ENCODE peak calls at places on chromosomes 1 and 21, in nine cellular contexts. X is RWPE2, L is ovary, T is thyroid gland, F is tibial nerve, O is GM23338, V is Karpas-422, J is lung, B is cardiac muscle cell. Q is an unnamed sample. For H3K4me1 and H3K27me3, the result is how much of the 10 kb centered on the place peaks cover.

GRCh38 chr1:230781596-230781995 is 34.4 kb downstream of the CAPN9 start:
- DNase-seq in T (no peak), F (no peak), O (no peak), L (no peak), X (no peak), V (no peak), J (no peak), B (no peak), Q (no peak)

GRCh38 chr1:55078470-55078869 is 39.1 kb downstream of the PCSK9 start:
- DNase-seq in O (no peak), V (no peak), X (no peak), L (no peak), J (no peak), T (no peak), B (no peak), F (no peak), Q (no peak)

GRCh38 chr1:241520080-241520465 is 518 bp upstream of the FH start:
- DNase-seq in J (no peak), V (no peak), F (no peak), L (no peak), T (no peak), B (no peak), O (no peak), X (no peak), Q (no peak)

GRCh38 chr1:96416111-96416595 is 305.4 kb upstream of the PTBP2 start:
- DNase-seq in F (no peak), O (no peak), B (peak), V (no peak), J (no peak), X (peak), T (no peak), L (no peak), Q (no peak)

GRCh38 chr1:68481041-68481440 is 15.8 kb downstream of the DEPDC1 start:
- DNase-seq in V (no peak), J (no peak), L (no peak), B (no peak), X (no peak), T (no peak), F (no peak), O (no peak), Q (no peak)

GRCh38 chr1:205536759-205537361 is 32.4 kb downstream of the CDK18 start:
- DNase-seq in B (no peak), F (no peak), J (no peak), V (no peak), L (no peak), X (no peak), T (no peak), O (no peak), Q (peak)

GRCh38 chr1:30313584-30313983 is 409.8 kb downstream of the MATN1 start:
- DNase-seq in B (no peak), F (no peak), J (no peak), X (no peak), O (no peak), T (no peak), V (no peak), L (no peak), Q (no peak)

GRCh38 chr1:214019499-214019898 is 31.7 kb downstream of the PROX1 start:
- DNase-seq in T (no peak), O (no peak), X (no peak), L (no peak), V (no peak), F (no peak), B (no peak), J (no peak), Q (no peak)

GRCh38 chr1:41023279-41023990 is 1.9 kb upstream of the SLFNL1 start:
- DNase-seq in T (no peak), B (peak), J (no peak), V (no peak), X (no peak), O (peak), L (no peak), F (no peak), Q (no peak)

GRCh38 chr1:8851060-8851459 is 27.4 kb downstream of the ENO1 start:
- DNase-seq in V (no peak), O (no peak), L (no peak), B (no peak), T (no peak), F (no peak), X (no peak), J (no peak), Q (no peak)

GRCh38 chr1:85884372-85885035 is 176.3 kb upstream of the ZNHIT6 start:
- DNase-seq in T (no peak), X (no peak), J (no peak), V (no peak), L (no peak), O (peak), F (no peak), B (peak), Q (no peak)

GRCh38 chr21:18477059-18477458 is 73.5 kb upstream of the TMPRSS15 start:
- DNase-seq in O (no peak), B (no peak), T (no peak), L (no peak), F (no peak), X (no peak), V (no peak), J (peak), Q (no peak)

GRCh38 chr1:86137458-86137857 is 19.1 kb downstream of the COL24A1 start:
- DNase-seq in J (no peak), O (no peak), T (no peak), F (no peak), V (no peak), X (no peak), B (peak), L (no peak), Q (no peak)

GRCh38 chr21:42644223-42645208 is 8.9 kb upstream of the PDE9A start:
- DNase-seq in B (no peak), F (no peak), L (no peak), V (no peak), O (no peak), J (no peak), X (no peak), T (no peak), Q (no peak)

GRCh38 chr1:227546598-227547313 is 16.6 kb upstream of the ZNF678 start:
- DNase-seq in J (no peak), X (no peak), V (no peak), L (no peak), B (no peak), O (no peak), T (no peak), F (no peak), Q (no peak)

GRCh38 chr1:121517586-121518230 is 332.9 kb downstream of the SRGAP2C start:
- DNase-seq in L (no peak), B (no peak), V (peak), J (no peak), O (no peak), F (no peak), T (no peak), X (no peak), Q (no peak)

GRCh38 chr1:188027613-188028012 is 1198.9 kb downstream of the PLA2G4A start:
- DNase-seq in B (peak), T (no peak), L (no peak), O (no peak), V (no peak), X (no peak), F (no peak), J (no peak), Q (no peak)

GRCh38 chr1:223183268-223183862 is 40.3 kb upstream of the TLR5 start:
- DNase-seq in O (no peak), F (no peak), T (no peak), L (no peak), J (no peak), V (no peak), B (no peak), X (no peak), Q (no peak)

GRCh38 chr1:224727851-224728250 is 111.7 kb downstream of the CNIH3 start:
- DNase-seq in F (no peak), B (no peak), O (no peak), J (no peak), L (no peak), X (no peak), V (no peak), T (no peak), Q (no peak)

GRCh38 chr1:199353906-199354305 is 673.6 kb upstream of the NR5A2 start:
- DNase-seq in T (no peak), X (no peak), O (no peak), B (no peak), J (no peak), L (no peak), V (no peak), F (no peak), Q (no peak)

GRCh38 chr1:172322219-172323061 is 98.0 kb upstream of the C1orf105 start:
- DNase-seq in O (peak), B (peak), X (no peak), F (no peak), T (peak), L (no peak), J (peak), V (no peak), Q (peak)

GRCh38 chr21:45041984-45042663 is 32.3 kb upstream of the ADARB1 start:
- DNase-seq in X (no peak), B (no peak), L (no peak), O (no peak), F (no peak), V (no peak), T (no peak), J (no peak), Q (no peak)

GRCh38 chr1:36151133-36151844 is 2.0 kb upstream of the TRAPPC3 start:
- DNase-seq in F (no peak), B (no peak), O (peak), V (no peak), J (no peak), T (no peak), X (no peak), L (no peak), Q (no peak)

GRCh38 chr1:42173155-42173933 is 8.8 kb upstream of the GUCA2A start:
- DNase-seq in J (peak), T (peak), V (peak), X (no peak), F (peak), B (peak), L (peak), O (peak), Q (peak)

GRCh38 chr1:203682401-203683383 is 56.1 kb downstream of the ATP2B4 start:
- DNase-seq in X (no peak), F (no peak), L (no peak), T (no peak), O (peak), B (no peak), V (peak), J (no peak), Q (no peak)

GRCh38 chr1:234047113-234047512 is 142.6 kb downstream of the SLC35F3 start:
- DNase-seq in J (no peak), B (no peak), T (no peak), X (no peak), V (no peak), O (no peak), L (no peak), F (no peak), Q (no peak)

GRCh38 chr1:74733616-74734484 is 898 bp downstream of the TYW3 start:
- DNase-seq in J (no peak), O (peak), V (peak), L (no peak), X (no peak), B (peak), F (no peak), T (peak), Q (no peak)

GRCh38 chr1:241603626-241604337 is 36.4 kb downstream of the CHML start:
- DNase-seq in B (peak), F (no peak), O (no peak), V (no peak), T (no peak), J (no peak), L (no peak), X (no peak), Q (no peak)

GRCh38 chr1:155236451-155236850 is 18.8 kb downstream of the ENTREP3 start:
- DNase-seq in X (no peak), J (no peak), O (no peak), L (no peak), V (no peak), B (no peak), T (no peak), F (no peak), Q (no peak)

GRCh38 chr1:118101445-118101844 is 83.6 kb downstream of the SPAG17 start:
- DNase-seq in L (no peak), J (no peak), V (no peak), B (no peak), T (no peak), O (no peak), F (no peak), X (no peak), Q (peak)

GRCh38 chr1:186144505-186144904 is 230.5 kb downstream of the TPR start:
- DNase-seq in X (no peak), F (no peak), T (no peak), V (no peak), L (no peak), J (no peak), B (peak), O (no peak), Q (no peak)

GRCh38 chr21:45994086-45994661 is 12.6 kb downstream of the COL6A1 start:
- DNase-seq in O (no peak), V (no peak), T (no peak), F (peak), X (peak), B (no peak), J (no peak), L (no peak), Q (no peak)

GRCh38 chr1:116737020-116737854 is 17.0 kb upstream of the CD2 start:
- DNase-seq in L (no peak), O (peak), T (peak), F (no peak), X (no peak), B (peak), J (no peak), V (peak), Q (peak)

GRCh38 chr1:234885601-234886000 is 243.0 kb downstream of the TOMM20 start:
- DNase-seq in O (no peak), F (no peak), T (no peak), V (no peak), L (no peak), J (no peak), X (no peak), B (no peak), Q (no peak)

GRCh38 chr21:35643176-35643575 is 417.1 kb downstream of the SETD4 start:
- DNase-seq in B (peak), X (no peak), T (no peak), F (no peak), L (no peak), V (no peak), O (no peak), J (peak), Q (no peak)

DNA sequence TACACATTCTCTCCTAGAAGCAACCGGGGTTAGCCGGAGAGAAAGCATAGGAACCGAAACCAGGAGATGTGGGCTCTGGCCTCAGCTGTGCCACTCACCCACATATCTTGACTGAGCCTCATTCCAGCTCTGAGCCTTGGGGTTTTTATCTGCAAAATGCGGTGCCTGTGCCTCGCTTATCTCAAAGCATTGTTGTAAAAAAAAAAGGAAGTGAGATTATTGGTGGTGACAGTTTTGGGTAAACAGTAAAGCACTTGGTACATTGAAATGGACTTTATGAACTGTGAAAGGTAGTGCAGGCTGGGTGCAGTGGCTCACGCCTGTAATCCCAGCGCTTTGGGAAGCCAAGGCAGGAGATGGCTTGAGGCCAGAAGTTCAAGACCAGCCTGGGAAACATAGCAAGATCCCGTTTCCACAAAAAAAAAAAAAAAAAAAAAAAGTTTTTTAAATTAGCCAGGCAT is 3.8 kb downstream of the PTAFR start:
- DNase-seq in T (no peak), V (peak), L (no peak), O (no peak), X (no peak), B (peak), F (no peak), J (no peak), Q (peak)
- H3K4me1 ChIP-seq in T (half or more), V (half or more), L (under half), O (under half), X (under half), B (under half), F (under half), J (under half), Q (under half)

GRCh38 chr1:151825204-151825603 is 6.4 kb downstream of the RORC start:
- DNase-seq in B (no peak), L (no peak), O (no peak), F (no peak), V (no peak), T (no peak), X (no peak), J (no peak), Q (no peak)
- H3K27me3 ChIP-seq in B (under half), L (under half), O (under half), F (under half), V (under half), T (under half), X (under half), J (under half), Q (under half)

DNA sequence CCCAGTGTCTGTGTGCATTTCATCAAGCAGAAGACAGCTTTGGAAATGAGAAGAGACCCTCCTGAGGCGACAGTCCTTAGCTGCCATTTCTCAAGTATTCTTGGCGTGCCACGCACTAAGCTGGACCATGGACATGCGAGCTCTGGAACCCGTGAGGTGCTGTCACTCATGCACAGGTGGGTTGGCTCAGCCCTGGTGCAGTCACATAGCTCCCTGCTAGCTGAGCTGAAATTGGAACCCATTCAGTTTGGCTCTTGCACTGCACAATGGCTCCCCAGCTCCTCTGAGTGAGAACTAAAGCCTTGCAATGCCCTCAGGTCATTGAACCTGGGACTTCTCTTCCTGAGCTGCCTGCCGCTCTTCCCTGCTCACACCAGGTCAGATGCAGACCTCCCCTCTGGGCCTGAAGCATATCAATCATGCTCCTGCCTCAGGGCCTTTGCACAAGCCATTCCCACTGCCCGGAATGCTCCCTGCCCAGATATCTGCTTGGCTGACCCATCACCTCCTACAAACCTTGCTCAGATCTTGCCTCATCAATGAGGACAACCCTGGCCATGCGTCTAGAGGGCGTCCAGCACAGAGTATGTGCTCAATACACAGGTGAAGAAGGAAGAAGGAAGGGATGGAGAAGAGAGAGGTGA is 6.3 kb upstream of the SRARP start:
- DNase-seq in X (no peak), L (no peak), V (no peak), F (no peak), O (no peak), J (no peak), B (no peak), T (no peak), Q (peak)
- H3K27ac ChIP-seq in X (no peak), L (no peak), V (no peak), F (no peak), O (no peak), J (no peak), B (no peak), T (no peak), Q (no peak)

GRCh38 chr1:160114085-160114484 is 1.5 kb upstream of the ATP1A2 start:
- DNase-seq in X (no peak), T (peak), O (no peak), J (no peak), L (no peak), B (no peak), F (no peak), V (no peak), Q (no peak)

GRCh38 chr1:160115545-160116276 is at the start of gene ATP1A2:
- DNase-seq in B (no peak), L (peak), T (no peak), X (no peak), V (no peak), J (no peak), O (peak), F (no peak), Q (no peak)

GRCh38 chr1:160112370-160112769 is 3.2 kb upstream of the ATP1A2 start:
- DNase-seq in T (no peak), J (no peak), X (no peak), O (no peak), B (no peak), L (peak), F (no peak), V (no peak), Q (no peak)

GRCh38 chr1:160116277-160117147 is 953 bp downstream of the ATP1A2 start:
- DNase-seq in O (no peak), L (no peak), J (no peak), F (no peak), T (no peak), B (peak), V (no peak), X (no peak), Q (no peak)

GRCh38 chr1:160113407-160113806 is 2.2 kb upstream of the ATP1A2 start:
- DNase-seq in L (no peak), B (no peak), T (no peak), V (no peak), X (no peak), J (no peak), F (no peak), O (no peak), Q (no peak)
- H3K4me1 ChIP-seq in L (under half), B (under half), T (under half), V (under half), X (under half), J (under half), F (half or more), O (half or more), Q (under half)

Q was measured in pancreas.